ENCODE peak calls at places on chromosomes 3 and 15, in six cellular contexts. I is GM12864, N is cardiac fibroblast, Z is brain microvascular endothelial cell, E is psoas muscle, U is lower leg skin. F is an unnamed sample.

GRCh38 chr3:115077501-115078250 is 69.4 kb downstream of the ZBTB20 start:
- DNase-seq in U (no peak), N (no peak), Z (no peak), I (no peak), E (no peak), F (no peak)

GRCh38 chr15:76299786-76300185 is 11.5 kb downstream of the ETFA start:
- DNase-seq in N (no peak), U (no peak), I (no peak), Z (no peak), E (no peak), F (no peak)

GRCh38 chr3:152436707-152437615 is 168.2 kb downstream of the MBNL1 start:
- DNase-seq in E (no peak), N (no peak), U (no peak), I (no peak), Z (no peak), F (no peak)

GRCh38 chr15:37370938-37371337 is 270.6 kb upstream of the MEIS2 start:
- DNase-seq in N (no peak), E (no peak), Z (no peak), I (no peak), U (no peak), F (no peak)

GRCh38 chr3:4888913-4889846 is 90.1 kb upstream of the BHLHE40 start:
- DNase-seq in N (peak), I (peak), U (no peak), Z (no peak), E (no peak), F (peak)

GRCh38 chr3:172517859-172518466 is 5.3 kb downstream of the TNFSF10 start:
- DNase-seq in Z (no peak), U (no peak), E (no peak), N (no peak), I (no peak), F (no peak)

GRCh38 chr15:57897870-57898269 is 167.6 kb downstream of the ALDH1A2 start:
- DNase-seq in E (no peak), N (peak), U (no peak), Z (no peak), I (no peak), F (no peak)

GRCh38 chr3:124926426-124927116 is 8.0 kb downstream of the MUC13 start:
- DNase-seq in I (no peak), U (no peak), E (no peak), Z (no peak), N (no peak), F (peak)

GRCh38 chr3:191774485-191774884 is 313.5 kb downstream of the PYDC2 start:
- DNase-seq in N (peak), E (no peak), Z (no peak), U (no peak), I (no peak), F (peak)

GRCh38 chr3:77188210-77188609 is 148.3 kb downstream of the ROBO2 start:
- DNase-seq in E (no peak), N (no peak), Z (no peak), U (no peak), I (no peak), F (no peak)

GRCh38 chr3:9727041-9727595 is 4.4 kb upstream of the BRPF1 start:
- DNase-seq in Z (no peak), I (no peak), U (no peak), N (peak), E (no peak), F (no peak)

GRCh38 chr3:29281265-29282228 is 676 bp downstream of the RBMS3 start:
- DNase-seq in Z (peak), I (no peak), U (no peak), N (peak), E (no peak), F (peak)

GRCh38 chr15:47746516-47746915 is 29.2 kb downstream of the SEMA6D start:
- DNase-seq in U (no peak), N (no peak), E (no peak), I (no peak), Z (no peak), F (no peak)

GRCh38 chr15:47753591-47753990 is 36.3 kb downstream of the SEMA6D start:
- DNase-seq in I (no peak), E (no peak), N (no peak), U (no peak), Z (no peak), F (no peak)

GRCh38 chr15:47754312-47754711 is 37.0 kb downstream of the SEMA6D start:
- DNase-seq in N (peak), E (no peak), U (no peak), Z (no peak), I (no peak), F (no peak)

GRCh38 chr15:47750030-47750739 is 32.9 kb downstream of the SEMA6D start:
- DNase-seq in Z (peak), N (peak), U (no peak), I (no peak), E (no peak), F (peak)

DNA sequence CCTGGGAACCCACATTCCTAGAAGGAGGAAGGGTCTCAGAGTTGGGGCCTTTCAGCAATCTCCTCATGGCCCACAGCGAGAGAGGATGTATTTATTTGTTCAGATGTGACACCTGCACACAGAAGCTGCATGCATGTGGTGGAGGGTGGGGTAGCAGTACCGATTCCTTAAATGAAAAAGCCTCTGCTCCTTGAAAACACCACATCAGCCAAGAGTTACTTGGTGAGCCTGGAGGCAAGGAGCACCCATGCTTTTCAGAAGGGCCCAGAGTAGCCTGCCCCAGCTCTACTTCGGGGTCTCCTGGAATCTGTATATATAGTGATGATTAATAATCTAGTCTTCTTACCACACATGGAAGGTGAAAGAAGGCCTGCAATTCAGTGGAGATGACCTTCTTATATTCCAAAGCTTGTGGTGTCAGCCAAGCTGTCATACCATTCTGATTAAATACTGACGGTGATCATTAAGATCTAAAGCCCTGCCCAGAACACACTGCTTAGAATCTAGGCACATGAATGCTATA is 33.5 kb downstream of the SEMA6D start:
- DNase-seq in N (no peak), U (no peak), E (no peak), I (no peak), Z (no peak), F (no peak)
- TF ChIP-seq CTCF in N (no peak), U (no peak), E (no peak), I (no peak), Z (no peak), F (no peak)

GRCh38 chr15:24857094-24857437 is 97.7 kb upstream of the SNRPN start:
- DNase-seq in U (no peak), N (no peak), E (no peak), Z (no peak), I (no peak), F (no peak)
- H3K4me3 ChIP-seq in U (no peak), N (no peak), E (no peak), Z (no peak), I (no peak), F (peak)

GRCh38 chr15:89772933-89773583 is 3.1 kb upstream of the MESP2 start:
- DNase-seq in Z (no peak), U (no peak), I (no peak), E (no peak), N (peak), F (peak)
- TF ChIP-seq CTCF in Z (peak), U (no peak), I (peak), E (no peak), N (peak), F (peak)

GRCh38 chr3:48428088-48428862 is 1.6 kb downstream of the PLXNB1 start:
- DNase-seq in N (no peak), E (no peak), Z (no peak), I (no peak), U (no peak), F (no peak)
- H3K4me3 ChIP-seq in N (peak), E (peak), Z (peak), I (peak), U (no peak), F (peak)

GRCh38 chr15:92580521-92580920 is 75.1 kb downstream of the FAM174B start:
- DNase-seq in I (no peak), U (no peak), N (no peak), Z (no peak), E (no peak), F (no peak)

GRCh38 chr15:92579486-92579885 is 76.1 kb downstream of the FAM174B start:
- DNase-seq in Z (no peak), I (no peak), E (no peak), U (no peak), N (no peak), F (no peak)

GRCh38 chr15:92580021-92580420 is 75.6 kb downstream of the FAM174B start:
- DNase-seq in U (no peak), I (no peak), N (no peak), E (no peak), Z (no peak), F (no peak)

GRCh38 chr15:92576597-92577200 is 78.9 kb downstream of the FAM174B start:
- DNase-seq in Z (no peak), I (no peak), N (no peak), E (no peak), U (no peak), F (no peak)

GRCh38 chr15:92578096-92578835 is 77.3 kb downstream of the FAM174B start:
- DNase-seq in Z (no peak), N (no peak), E (no peak), U (no peak), I (no peak), F (no peak)
- TF ChIP-seq CTCF in Z (no peak), N (no peak), E (no peak), U (no peak), I (no peak), F (no peak)

GRCh38 chr15:101490408-101490891 is 943 bp upstream of the PCSK6 start:
- DNase-seq in I (no peak), N (no peak), Z (no peak), U (no peak), E (no peak), F (no peak)

GRCh38 chr15:101488300-101489164 is 975 bp downstream of the PCSK6 start:
- DNase-seq in Z (no peak), U (no peak), I (no peak), N (no peak), E (no peak), F (no peak)

GRCh38 chr15:101489236-101489632 is 273 bp downstream of the PCSK6 start:
- DNase-seq in E (peak), N (peak), Z (no peak), I (no peak), U (no peak), F (no peak)

GRCh38 chr15:101490922-101491738 is 1.6 kb upstream of the PCSK6 start:
- DNase-seq in N (peak), U (no peak), E (no peak), I (no peak), Z (no peak), F (no peak)

GRCh38 chr15:101489633-101490407 is at the start of gene PCSK6:
- DNase-seq in U (no peak), I (no peak), N (no peak), Z (no peak), E (peak), F (no peak)
- H3K4me3 ChIP-seq in U (no peak), I (no peak), N (no peak), Z (no peak), E (peak), F (no peak)

GRCh38 chr3:123446610-123447109 is 2.2 kb downstream of the ADCY5 start:
- DNase-seq in I (no peak), Z (no peak), N (no peak), U (no peak), E (no peak), F (no peak)

GRCh38 chr3:123449092-123449985 is 449 bp upstream of the ADCY5 start:
- DNase-seq in U (no peak), Z (no peak), I (no peak), N (peak), E (peak), F (peak)

GRCh38 chr3:123447416-123447748 is 1.5 kb downstream of the ADCY5 start:
- DNase-seq in U (no peak), Z (no peak), I (no peak), E (no peak), N (no peak), F (no peak)

GRCh38 chr3:123448503-123449091 is at the start of gene ADCY5:
- DNase-seq in N (no peak), E (peak), I (no peak), U (no peak), Z (no peak), F (no peak)

GRCh38 chr3:123447749-123448502 is 964 bp downstream of the ADCY5 start:
- DNase-seq in I (no peak), U (no peak), Z (no peak), N (no peak), E (no peak), F (no peak)
- TF ChIP-seq CTCF in I (peak), U (no peak), Z (no peak), N (no peak), E (peak), F (no peak)

F was measured in astrocyte of the spinal cord.